ENCODE peak calls at places on chromosomes 16 and 17, in six cellular contexts. U is HCT116, G is HepG2, X is H1, I is GM12878, P is K562. A is an unnamed sample.

GRCh38 chr17:80981062-80981902 is 10.4 kb upstream of the CHMP6 start:
- DNase-seq in I (no peak), G (no peak), P (no peak), U (no peak), X (no peak), A (no peak)

GRCh38 chr16:73464834-73465233 is 416.9 kb upstream of the ZFHX3 start:
- DNase-seq in X (no peak), G (no peak), I (no peak), U (no peak), P (no peak), A (no peak)

GRCh38 chr16:64098451-64098850 is 1023.4 kb downstream of the CDH11 start:
- DNase-seq in G (no peak), I (no peak), P (no peak), X (no peak), U (no peak), A (no peak)

GRCh38 chr16:73268311-73268997 is 220.5 kb upstream of the ZFHX3 start:
- DNase-seq in X (no peak), I (no peak), U (no peak), P (no peak), G (peak), A (no peak)

GRCh38 chr17:835263-835662 is 53.1 kb downstream of the MRM3 start:
- DNase-seq in I (no peak), X (peak), P (no peak), G (peak), U (no peak), A (peak)

GRCh38 chr17:38663125-38663751 is 11.5 kb downstream of the EPOP start:
- DNase-seq in P (peak), I (no peak), X (peak), U (peak), G (peak), A (peak)

GRCh38 chr16:56936950-56937349 is 5.0 kb downstream of the HERPUD1 start:
- DNase-seq in I (no peak), P (no peak), U (no peak), X (no peak), G (no peak), A (no peak)

GRCh38 chr16:14455577-14455976 is 174.5 kb downstream of the PARN start:
- DNase-seq in P (peak), U (peak), G (peak), X (no peak), I (no peak), A (no peak)

GRCh38 chr17:42548070-42548837 is 4.5 kb upstream of the HSD17B1 start:
- DNase-seq in I (no peak), P (no peak), X (peak), G (no peak), U (no peak), A (peak)

DNA sequence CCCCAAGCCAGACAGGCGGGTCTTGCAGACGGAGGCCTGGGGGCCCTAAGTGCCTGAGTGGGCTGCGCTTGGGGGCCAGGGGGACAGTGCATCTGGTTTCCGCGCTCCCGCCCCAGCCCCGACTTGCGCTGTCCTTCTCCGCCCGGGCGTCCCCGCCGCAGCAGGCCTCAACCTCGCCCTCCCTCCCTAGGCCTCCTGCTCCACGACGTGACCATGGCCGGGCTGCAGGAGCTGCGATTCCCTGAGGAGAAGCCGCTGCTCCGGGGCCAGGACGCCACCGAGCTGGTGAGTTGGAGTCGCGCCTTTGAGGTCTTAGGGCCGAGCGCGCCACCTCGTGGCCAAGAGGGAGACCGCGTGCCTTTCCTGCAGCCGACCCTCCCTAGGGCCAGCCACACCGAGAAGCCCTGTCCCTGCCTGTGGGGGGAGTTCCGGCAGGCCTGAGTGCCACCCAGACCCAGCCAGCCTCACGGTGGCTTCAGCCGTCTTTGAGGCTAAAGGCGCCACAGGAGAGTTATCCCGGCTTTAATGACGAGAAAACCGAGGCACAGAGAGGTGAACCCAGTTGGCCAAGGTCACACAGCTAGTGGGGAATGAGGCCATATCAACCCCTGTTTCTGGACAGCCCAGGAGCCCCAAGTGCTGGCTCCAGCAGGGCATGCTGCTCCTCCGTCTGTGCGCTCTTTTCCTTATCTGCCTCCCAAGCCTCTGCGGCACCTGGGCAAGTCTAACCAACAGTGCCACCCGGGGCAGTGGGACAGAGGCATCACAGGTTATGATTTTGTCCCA is 12.2 kb upstream of the NDRG4 start:
- DNase-seq in I (no peak), U (peak), X (peak), P (peak), G (peak), A (peak)
- TF ChIP-seq ZNF274 in I (no peak), U (no peak), X (no peak), P (no peak), G (peak), A (no peak)

GRCh38 chr16:75312875-75313274 is 61.5 kb upstream of the BCAR1 start:
- DNase-seq in P (no peak), I (no peak), U (no peak), G (no peak), X (no peak), A (peak)

GRCh38 chr16:75310541-75310940 is 59.1 kb upstream of the BCAR1 start:
- DNase-seq in U (no peak), I (no peak), X (no peak), P (no peak), G (no peak), A (no peak)

GRCh38 chr16:75309156-75309555 is 57.7 kb upstream of the BCAR1 start:
- DNase-seq in U (no peak), P (no peak), X (no peak), I (no peak), G (no peak), A (no peak)

GRCh38 chr16:75309899-75310430 is 58.5 kb upstream of the BCAR1 start:
- DNase-seq in U (no peak), G (peak), I (no peak), P (no peak), X (no peak), A (no peak)

DNA sequence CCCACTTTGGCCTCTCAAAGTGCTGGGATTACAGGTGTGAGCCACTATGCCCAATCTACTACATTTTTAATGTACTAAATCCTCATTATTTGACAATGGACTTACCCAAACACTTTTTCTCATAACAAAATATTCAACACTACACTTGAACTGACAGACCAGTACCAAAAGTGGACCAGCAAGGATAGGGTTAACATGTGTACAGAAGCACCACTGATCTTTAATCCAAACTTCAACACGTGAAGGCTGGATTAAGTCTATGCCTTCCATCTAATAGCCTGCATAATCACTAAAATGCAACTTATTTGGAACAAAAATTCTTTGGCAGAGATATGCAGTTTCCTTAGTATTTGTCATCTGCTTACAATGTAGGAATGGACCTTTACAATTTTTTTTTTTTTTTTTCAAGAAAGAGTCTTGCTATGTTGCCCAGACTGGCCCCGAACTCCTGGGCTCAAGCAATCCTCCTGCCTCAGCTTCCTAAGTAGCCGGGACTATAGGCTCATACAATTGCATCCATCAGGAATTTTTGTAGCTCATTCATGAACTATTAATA is 60.0 kb upstream of the BCAR1 start:
- DNase-seq in P (no peak), U (no peak), X (no peak), I (no peak), G (no peak), A (no peak)
- TF ChIP-seq ZNF274 in P (no peak), U (no peak), X (no peak), I (no peak), G (no peak), A (no peak)

GRCh38 chr16:23957287-23957686 is 121.5 kb downstream of the PRKCB start:
- DNase-seq in I (no peak), G (no peak), X (no peak), P (no peak), U (no peak), A (no peak)

GRCh38 chr16:23959069-23959800 is 123.5 kb downstream of the PRKCB start:
- DNase-seq in U (no peak), X (no peak), P (peak), I (no peak), G (no peak), A (no peak)

GRCh38 chr16:23952128-23953041 is 116.6 kb downstream of the PRKCB start:
- DNase-seq in G (no peak), I (no peak), X (no peak), U (no peak), P (peak), A (peak)

GRCh38 chr16:23953476-23953875 is 117.7 kb downstream of the PRKCB start:
- DNase-seq in U (no peak), P (no peak), G (no peak), X (no peak), I (no peak), A (no peak)

DNA sequence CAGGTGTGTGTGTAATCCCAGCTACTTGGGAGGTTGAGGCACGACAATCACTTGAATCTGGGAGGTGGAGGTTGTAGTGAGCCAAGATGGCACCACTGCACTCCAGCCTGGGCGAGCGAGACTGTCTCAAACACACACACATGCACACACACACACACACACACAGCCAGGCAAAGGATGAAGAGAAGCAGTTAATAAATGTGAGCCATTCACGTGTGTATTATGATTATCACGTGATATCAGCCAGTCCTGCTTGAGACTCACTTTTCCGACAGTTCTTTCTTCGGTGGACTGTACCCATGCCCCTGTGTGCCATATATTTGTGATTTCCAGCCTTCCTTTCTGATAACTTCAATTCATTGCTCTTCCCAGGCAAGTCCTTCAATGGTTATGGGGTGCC is 119.3 kb downstream of the PRKCB start:
- DNase-seq in U (no peak), G (no peak), I (no peak), X (no peak), P (no peak), A (no peak)
- TF ChIP-seq ZNF274 in U (no peak), G (no peak), I (no peak), X (no peak), P (no peak), A (no peak)

DNA sequence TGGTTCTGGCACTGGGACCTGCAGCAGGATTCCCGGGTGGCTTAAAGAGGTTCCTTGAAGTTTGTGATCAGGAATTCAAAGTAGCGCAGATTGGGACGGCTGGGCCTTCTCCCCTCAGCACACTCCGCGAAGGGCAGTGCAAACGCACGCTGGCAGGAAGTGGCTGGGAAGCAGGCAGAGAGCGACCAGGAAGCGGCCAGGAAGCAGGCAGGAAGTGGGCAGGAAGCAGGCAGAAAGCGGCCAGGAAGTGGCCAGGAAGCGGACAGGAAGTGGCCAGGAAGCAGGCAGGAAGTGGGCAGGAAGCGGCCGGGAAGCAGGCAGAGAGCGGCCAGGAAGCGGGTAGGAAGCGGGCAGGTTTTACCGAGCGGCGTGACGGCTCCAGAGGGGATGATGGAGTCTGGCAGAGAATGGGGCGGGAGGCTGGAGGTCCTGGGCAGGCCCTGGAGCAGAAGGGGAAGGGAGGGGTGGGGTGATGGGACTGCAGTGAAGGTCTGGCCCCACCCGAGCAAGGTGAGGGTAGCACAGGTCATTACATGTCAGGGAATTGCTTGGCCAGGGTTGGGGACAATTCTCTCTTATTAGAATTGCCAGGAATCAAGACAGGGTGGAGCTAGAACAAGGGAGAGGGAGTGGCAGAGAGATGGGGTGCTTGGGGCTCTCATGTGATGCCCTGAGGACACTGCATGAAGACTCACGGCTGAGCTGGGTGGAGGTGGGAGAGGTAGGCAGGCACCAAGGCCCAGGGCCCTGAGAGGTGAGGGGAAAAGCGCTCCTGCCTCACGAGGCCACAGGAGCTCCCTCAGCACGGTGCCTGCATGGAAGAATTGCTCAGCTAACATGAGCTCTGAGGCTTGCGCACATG is 3.4 kb downstream of the DPEP1 start:
- DNase-seq in I (no peak), U (no peak), P (no peak), G (no peak), X (no peak), A (no peak)
- TF ChIP-seq ZNF274 in I (no peak), U (no peak), P (no peak), G (no peak), X (no peak), A (no peak)

DNA sequence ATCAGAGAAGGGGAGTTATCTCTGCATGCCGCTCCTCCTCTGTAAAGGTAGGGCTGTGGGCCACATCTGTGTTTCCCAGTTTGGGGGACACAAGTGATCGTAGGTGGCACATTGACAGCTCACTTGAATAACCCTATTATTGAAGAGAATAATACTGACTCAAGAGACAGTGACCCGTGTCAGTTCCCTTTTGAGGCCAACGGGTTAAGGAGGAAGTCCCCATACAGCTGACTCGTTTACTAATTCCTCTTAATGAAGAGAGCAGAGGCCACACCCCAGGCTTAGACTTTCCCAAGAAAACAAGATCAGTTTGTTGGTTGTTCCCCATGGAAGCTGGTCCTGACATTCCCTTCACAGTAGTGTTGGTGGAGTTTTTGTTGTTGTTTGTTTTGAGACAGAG is 33.0 kb downstream of the IL4R start:
- DNase-seq in G (no peak), P (no peak), I (no peak), X (no peak), U (no peak), A (no peak)
- TF ChIP-seq ZNF274 in G (no peak), P (no peak), I (no peak), X (no peak), U (no peak), A (no peak)

GRCh38 chr16:49767414-49767813 is 88.5 kb downstream of the ZNF423 start:
- DNase-seq in I (no peak), U (no peak), X (no peak), G (no peak), P (no peak), A (no peak)

GRCh38 chr16:49767998-49768397 is 87.9 kb downstream of the ZNF423 start:
- DNase-seq in X (no peak), I (no peak), P (no peak), U (no peak), G (no peak), A (no peak)

GRCh38 chr16:49760815-49761214 is 95.1 kb downstream of the ZNF423 start:
- DNase-seq in G (no peak), P (no peak), I (no peak), X (no peak), U (no peak), A (no peak)

GRCh38 chr16:49766280-49766679 is 89.6 kb downstream of the ZNF423 start:
- DNase-seq in G (no peak), U (no peak), X (no peak), I (no peak), P (no peak), A (no peak)

DNA sequence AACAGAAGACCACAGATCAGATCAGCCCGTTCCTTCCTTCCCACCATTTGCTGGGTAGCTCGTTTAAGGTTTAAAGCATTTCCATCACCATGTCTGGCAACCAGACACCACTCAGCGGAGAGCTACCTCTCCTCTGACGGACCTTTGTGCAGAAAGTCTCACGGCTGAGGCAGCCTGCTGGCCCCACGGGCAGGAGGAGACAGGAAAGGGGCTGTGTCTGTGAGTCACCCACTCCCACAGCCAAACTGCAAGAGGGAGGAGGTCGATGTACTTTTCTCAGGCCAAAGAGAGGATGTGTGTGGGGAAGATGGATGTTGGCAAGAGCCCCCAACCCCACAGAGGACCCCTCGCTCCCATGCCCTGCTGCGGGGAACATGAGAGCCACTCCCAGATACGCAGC is 92.1 kb downstream of the ZNF423 start:
- DNase-seq in X (no peak), U (no peak), G (no peak), I (no peak), P (no peak), A (no peak)
- TF ChIP-seq ZNF274 in X (no peak), U (no peak), G (no peak), I (no peak), P (no peak), A (no peak)

GRCh38 chr16:58461056-58461455 is 38.9 kb upstream of the NDRG4 start:
- DNase-seq in U (peak), P (peak), G (no peak), X (no peak), I (no peak), A (no peak)

GRCh38 chr16:58461640-58462039 is 38.3 kb upstream of the NDRG4 start:
- DNase-seq in P (no peak), I (no peak), G (peak), U (no peak), X (no peak), A (no peak)

GRCh38 chr16:58462089-58462488 is 37.9 kb upstream of the NDRG4 start:
- DNase-seq in X (no peak), G (no peak), I (no peak), P (no peak), U (no peak), A (no peak)

GRCh38 chr16:58462997-58463891 is 36.7 kb upstream of the NDRG4 start:
- DNase-seq in I (no peak), P (no peak), G (no peak), U (no peak), X (no peak), A (no peak)

GRCh38 chr16:58462499-58462996 is 37.4 kb upstream of the NDRG4 start:
- DNase-seq in I (no peak), G (no peak), X (no peak), U (no peak), P (no peak), A (no peak)
- TF ChIP-seq ZNF274 in I (no peak), G (no peak), X (no peak), U (no peak), P (no peak), A (no peak)

DNA sequence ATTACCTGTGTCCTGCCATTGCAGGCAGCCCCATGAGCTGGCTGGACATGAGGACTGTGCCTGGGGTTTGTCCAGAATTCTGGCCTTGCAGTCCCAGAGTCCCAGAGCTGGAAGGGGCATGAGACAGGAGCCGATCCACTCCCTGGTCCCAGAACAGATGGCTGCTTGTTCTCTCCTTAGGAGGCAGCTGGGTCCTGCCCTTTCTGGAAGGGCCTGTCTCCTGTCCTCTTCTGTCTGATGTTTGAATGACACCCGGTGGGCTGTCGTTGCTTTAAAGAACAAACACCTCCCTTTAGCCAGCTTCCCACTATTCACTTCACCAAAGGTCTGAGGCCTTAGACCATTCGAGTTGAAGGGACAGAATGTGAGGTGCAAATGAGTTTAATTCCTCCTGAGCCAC is 63.8 kb downstream of the RAP1GAP2 start:
- DNase-seq in I (no peak), G (no peak), U (no peak), P (no peak), X (no peak), A (no peak)
- TF ChIP-seq ZNF274 in I (no peak), G (no peak), U (no peak), P (no peak), X (no peak), A (no peak)

A was measured in NT2/D1.